ENCODE peak calls at places on chromosomes 13 and 19, in four cellular contexts. X is hypothalamus, B is A172, Q is NCI-H1417. U is an unnamed sample.

GRCh38 chr13:20990910-20991525 is 70.4 kb downstream of the LATS2 start:
- DNase-seq in B (no peak), X (no peak), Q (no peak), U (no peak)

GRCh38 chr13:66001136-66001535 is 1229.0 kb downstream of the PCDH9 start:
- DNase-seq in B (no peak), X (no peak), Q (peak), U (no peak)

GRCh38 chr19:8585894-8586750 is 8.9 kb upstream of the MYO1F start:
- DNase-seq in Q (peak), B (no peak), X (no peak), U (peak)

GRCh38 chr13:105177265-105177900 is 1358.1 kb downstream of the EFNB2 start:
- DNase-seq in B (no peak), Q (no peak), X (no peak), U (no peak)

GRCh38 chr13:111398196-111398595 is 77.8 kb downstream of the TEX29 start:
- DNase-seq in Q (no peak), X (no peak), B (no peak), U (no peak)

GRCh38 chr13:22053053-22053452 is 382.2 kb downstream of the FGF9 start:
- DNase-seq in X (no peak), Q (no peak), B (no peak), U (no peak)

GRCh38 chr13:80070024-80070703 is 270.8 kb downstream of the SPRY2 start:
- DNase-seq in X (no peak), B (no peak), Q (peak), U (no peak)

GRCh38 chr13:108700421-108701170 is 71.2 kb downstream of the MYO16 start:
- DNase-seq in B (peak), Q (no peak), X (no peak), U (no peak)

GRCh38 chr19:53991224-53992113 is at the start of gene CACNG6:
- DNase-seq in Q (peak), B (peak), X (no peak), U (peak)

GRCh38 chr19:8575467-8575997 is 1.7 kb downstream of the MYO1F start:
- DNase-seq in X (no peak), B (peak), Q (no peak), U (no peak)

GRCh38 chr13:36822786-36823185 is 3.8 kb downstream of the RFXAP start:
- DNase-seq in X (no peak), Q (no peak), B (no peak), U (no peak)

GRCh38 chr19:1470864-1471513 is 8.0 kb downstream of the C19orf25 start:
- DNase-seq in Q (peak), X (no peak), B (no peak), U (no peak)

GRCh38 chr19:17358395-17358794 is 18.7 kb downstream of the PLVAP start:
- DNase-seq in B (peak), Q (no peak), X (no peak), U (peak)

GRCh38 chr19:41903161-41903953 is 20.4 kb downstream of the ARHGEF1 start:
- DNase-seq in B (no peak), X (no peak), Q (no peak), U (no peak)

GRCh38 chr19:30263719-30264440 is 108.3 kb upstream of the ZNF536 start:
- DNase-seq in Q (no peak), B (no peak), X (no peak), U (no peak)

GRCh38 chr13:89361909-89362308 is 1690.7 kb downstream of the SLITRK5 start:
- DNase-seq in B (no peak), X (no peak), Q (no peak), U (no peak)

GRCh38 chr19:16139752-16140151 is 3.7 kb upstream of the HSH2D start:
- DNase-seq in Q (no peak), X (no peak), B (no peak), U (no peak)

GRCh38 chr13:104869501-104869900 is 1666.0 kb downstream of the EFNB2 start:
- DNase-seq in B (no peak), X (no peak), Q (no peak), U (no peak)

GRCh38 chr19:21084343-21084742 is 2.3 kb downstream of the ZNF714 start:
- DNase-seq in X (no peak), B (peak), Q (no peak), U (no peak)

GRCh38 chr19:18373892-18374629 is 11.9 kb upstream of the GDF15 start:
- DNase-seq in Q (peak), B (peak), X (peak), U (peak)

GRCh38 chr19:42846597-42846996 is 32.9 kb downstream of the PSG1 start:
- DNase-seq in Q (no peak), B (peak), X (no peak), U (no peak)

GRCh38 chr19:44848805-44849457 is 2.8 kb downstream of the NECTIN2 start:
- DNase-seq in B (no peak), X (no peak), Q (peak), U (no peak)